ENCODE peak calls at places on chromosomes 13 and 19, in six cellular contexts. I is PC-9, L is ovary, F is heart right ventricle, H is stomach, U is uterus. N is an unnamed sample.

GRCh38 chr19:28632357-28633076 is 580.4 kb downstream of the UQCRFS1 start:
- DNase-seq in I (no peak), L (no peak), U (no peak), F (no peak), H (no peak), N (no peak)

GRCh38 chr13:42487221-42487620 is 86.7 kb upstream of the TNFSF11 start:
- DNase-seq in F (no peak), L (no peak), H (no peak), U (no peak), I (no peak), N (no peak)

GRCh38 chr13:50576156-50576555 is 267.3 kb downstream of the DLEU7 start:
- DNase-seq in I (no peak), H (peak; percentile 69), L (no peak), U (no peak), F (no peak), N (no peak)

GRCh38 chr13:98246538-98247172 is 69.6 kb upstream of the RNF113B start:
- DNase-seq in H (no peak), L (no peak), I (no peak), F (no peak), U (no peak), N (no peak)

GRCh38 chr13:20351279-20352022 is 119.3 kb upstream of the GJB6 start:
- DNase-seq in H (no peak), L (no peak), I (no peak), U (no peak), F (no peak), N (peak; percentile 90)

GRCh38 chr13:103299079-103299478 is 232.9 kb upstream of the SLC10A2 start:
- DNase-seq in F (no peak), L (no peak), U (no peak), I (no peak), H (no peak), N (no peak)

GRCh38 chr19:604355-604754 is 14.7 kb downstream of the HCN2 start:
- DNase-seq in U (no peak), H (no peak), I (no peak), F (no peak), L (no peak), N (no peak)

GRCh38 chr19:33273065-33273736 is 29.1 kb downstream of the CEBPA start:
- DNase-seq in L (no peak), I (no peak), H (no peak), U (peak; percentile 26), F (no peak), N (no peak)

GRCh38 chr13:45149964-45150363 is 29.7 kb downstream of the GTF2F2 start:
- DNase-seq in L (no peak), F (no peak), I (no peak), H (no peak), U (no peak), N (no peak)

GRCh38 chr19:57068921-57069697 is 50.7 kb upstream of the USP29 start:
- DNase-seq in U (peak; percentile 73), L (peak; percentile 90), I (peak; percentile 11), H (no peak), F (no peak), N (no peak)

GRCh38 chr19:15170345-15170744 is 30.4 kb downstream of the NOTCH3 start:
- DNase-seq in U (no peak), L (no peak), H (no peak), F (no peak), I (no peak), N (no peak)

GRCh38 chr19:29775575-29775900 is 36.3 kb upstream of the CCNE1 start:
- DNase-seq in I (no peak), L (no peak), H (no peak), U (no peak), F (no peak), N (no peak)

GRCh38 chr13:40622761-40623160 is 43.7 kb downstream of the FOXO1 start:
- DNase-seq in F (no peak), L (no peak), U (no peak), I (no peak), H (no peak), N (no peak)

GRCh38 chr19:39202998-39203355 is 1.1 kb downstream of the SYCN start:
- DNase-seq in H (no peak), I (no peak), U (no peak), F (no peak), L (no peak), N (no peak)

GRCh38 chr19:2375341-2376121 is 15.5 kb downstream of the TMPRSS9 start:
- DNase-seq in H (no peak), U (no peak), F (no peak), I (no peak), L (no peak), N (no peak)

GRCh38 chr13:30908416-30908980 is 2.4 kb downstream of the MEDAG start:
- DNase-seq in L (peak; percentile 51), U (peak; percentile 71), H (no peak), F (peak; percentile 24), I (no peak), N (no peak)

GRCh38 chr19:33146209-33146608 is 14.3 kb downstream of the WDR88 start:
- DNase-seq in I (no peak), L (no peak), F (no peak), U (no peak), H (no peak), N (no peak)

GRCh38 chr19:4297901-4298771 is 4.1 kb downstream of the TMIGD2 start:
- DNase-seq in L (no peak), F (no peak), I (no peak), H (no peak), U (no peak), N (no peak)

GRCh38 chr13:50222569-50223332 is 207.5 kb downstream of the KCNRG start:
- DNase-seq in L (peak; percentile 20), I (peak; percentile 37), F (peak; percentile 76), H (peak; percentile 67), U (peak; percentile 73), N (no peak)

GRCh38 chr13:114173753-114174152 is 5.3 kb upstream of the CFAP97D2 start:
- DNase-seq in F (no peak), I (no peak), L (no peak), U (no peak), H (no peak), N (no peak)

GRCh38 chr13:39951301-39951700 is 295.8 kb downstream of the COG6 start:
- DNase-seq in F (no peak), I (no peak), H (no peak), U (no peak), L (no peak), N (no peak)

GRCh38 chr19:28519950-28520861 is 692.7 kb downstream of the UQCRFS1 start:
- DNase-seq in F (no peak), L (no peak), I (no peak), U (peak; percentile 18), H (no peak), N (no peak)

GRCh38 chr19:1373042-1373533 is 10.6 kb upstream of the NDUFS7 start:
- DNase-seq in L (no peak), I (no peak), F (no peak), H (no peak), U (no peak), N (no peak)

GRCh38 chr19:13982773-13983172 is 23.3 kb downstream of the RFX1 start:
- DNase-seq in L (no peak), H (no peak), U (no peak), F (no peak), I (no peak), N (no peak)

GRCh38 chr19:13983213-13983889 is 22.8 kb downstream of the RFX1 start:
- DNase-seq in U (no peak), L (no peak), F (no peak), I (no peak), H (no peak), N (no peak)

GRCh38 chr19:13984875-13985741 is 21.0 kb downstream of the RFX1 start:
- DNase-seq in F (no peak), L (no peak), I (no peak), U (no peak), H (no peak), N (no peak)

GRCh38 chr19:13985771-13986347 is 20.3 kb downstream of the RFX1 start:
- DNase-seq in F (no peak), U (no peak), L (no peak), I (no peak), H (no peak), N (no peak)

GRCh38 chr19:13984186-13984585 is 21.9 kb downstream of the RFX1 start:
- DNase-seq in F (no peak), L (no peak), U (no peak), I (no peak), H (no peak), N (no peak)
- H3K27ac ChIP-seq in F (no peak overlapping the region), L (no peak overlapping the region), U (no peak overlapping the region), I (no peak overlapping the region), H (no peak overlapping the region), N (no peak overlapping the region)

DNA sequence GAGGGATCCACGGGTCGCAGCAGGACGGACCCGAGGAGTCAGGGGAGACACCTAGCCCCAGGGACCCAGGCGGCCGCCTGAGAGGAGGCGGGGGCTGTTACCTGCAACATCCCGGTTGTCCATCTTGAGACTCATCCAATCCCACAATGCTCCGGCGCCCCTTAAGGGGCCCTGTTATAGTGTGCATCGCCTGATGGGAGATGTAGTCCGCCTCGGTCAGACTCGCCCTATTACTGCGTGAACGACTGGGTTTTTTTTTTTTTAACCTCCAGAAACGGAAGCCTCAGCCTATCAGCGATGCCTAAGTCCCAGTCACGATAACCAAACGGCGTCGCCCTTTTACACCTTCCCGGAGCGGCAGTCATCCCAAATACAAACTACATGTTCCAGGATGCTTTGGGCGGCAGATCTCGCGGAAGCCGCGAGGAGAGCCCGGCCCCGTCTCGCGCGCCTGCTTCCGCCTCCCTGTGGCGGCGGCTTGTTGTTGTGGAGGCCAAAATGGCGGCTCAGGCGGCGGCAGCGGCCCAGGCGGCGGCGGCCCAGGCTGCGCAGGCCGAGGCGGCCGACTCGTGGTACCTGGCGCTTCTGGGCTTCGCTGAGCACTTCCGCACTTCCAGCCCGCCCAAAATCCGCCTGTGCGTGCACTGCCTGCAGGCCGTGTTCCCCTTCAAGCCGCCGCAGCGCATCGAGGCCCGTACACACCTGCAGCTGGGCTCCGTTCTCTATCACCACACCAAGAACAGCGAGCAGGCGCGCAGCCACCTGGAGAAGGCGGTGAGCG is at the start of the genes MAU2 and SUGP1:
- DNase-seq in U (peak; percentile 88), L (peak; percentile 86), I (peak; percentile 90), H (peak; percentile 90), F (peak; percentile 88), N (peak; percentile 91)
- H3K4me1 ChIP-seq in U (peaks cover 9% of the 10 kb centered on the region), L (peaks cover 14% of the 10 kb centered on the region), I (peaks cover 23% of the 10 kb centered on the region), H (peaks cover 47% of the 10 kb centered on the region), F (peaks cover 47% of the 10 kb centered on the region), N (peaks cover 5% of the 10 kb centered on the region)

DNA sequence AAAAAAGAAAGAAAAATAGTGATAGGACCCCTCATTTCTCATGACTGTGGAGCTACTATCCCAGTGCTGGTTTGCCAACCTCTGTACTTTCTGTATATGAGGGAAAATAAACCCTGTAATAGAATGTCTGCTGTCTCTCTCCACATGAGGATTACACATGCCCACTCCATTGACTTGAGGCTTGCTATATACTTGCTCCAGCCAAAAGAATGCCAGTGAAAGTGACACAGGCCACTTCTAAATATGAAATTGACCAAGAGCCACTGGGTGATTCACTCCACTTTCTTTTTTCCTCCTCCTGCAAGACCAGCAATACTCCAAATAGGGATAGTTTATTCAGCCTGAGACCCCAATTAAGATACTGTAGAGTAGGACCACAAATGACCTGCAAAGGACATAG is 6.2 kb downstream of the THAP8 start:
- DNase-seq in L (no peak), U (no peak), I (no peak), H (no peak), F (no peak), N (no peak)
- H3K27ac ChIP-seq in L (no peak overlapping the region), U (no peak overlapping the region), I (no peak overlapping the region), H (no peak overlapping the region), F (no peak overlapping the region), N (no peak overlapping the region)

DNA sequence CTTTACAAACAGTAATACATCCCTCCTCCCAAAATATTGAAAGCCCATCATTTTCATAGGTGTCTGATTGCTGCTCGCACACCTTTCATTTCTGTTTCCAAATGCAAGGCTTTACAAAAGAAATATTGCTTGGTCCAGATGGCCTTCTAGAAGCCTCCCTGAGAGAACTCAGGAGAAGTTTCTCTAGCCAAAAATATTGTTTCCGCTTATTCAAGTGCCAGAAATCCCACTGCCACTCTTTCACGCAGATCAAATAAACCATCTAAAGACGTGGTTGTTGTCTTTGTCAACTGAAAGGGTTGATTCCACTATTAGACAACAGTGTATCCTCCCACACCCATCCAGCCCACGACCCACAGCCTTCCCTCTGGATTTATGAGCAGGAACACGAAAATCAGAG is 96.2 kb downstream of the ZIC5 start:
- DNase-seq in U (no peak), F (no peak), L (no peak), I (no peak), H (no peak), N (no peak)
- H3K4me1 ChIP-seq in U (no peaks in the 10 kb centered on the region), F (no peaks in the 10 kb centered on the region), L (no peaks in the 10 kb centered on the region), I (peaks cover 12% of the 10 kb centered on the region), H (no peaks in the 10 kb centered on the region), N (no peaks in the 10 kb centered on the region)